ENCODE peak calls at places on chromosomes 3 and 15, in five cellular contexts. One of them, this sample, is unnamed.

GRCh38 chr3:23620044-23620443 is 185.7 kb upstream of the UBE2E1 start:
- DNase-seq in GM12865: no peak
- DNase-seq in occipital lobe: no peak
- DNase-seq in Caco-2: no peak
- DNase-seq in memory B cell: no peak
- DNase-seq in this sample: no peak

GRCh38 chr15:47719730-47720129 is 2.4 kb downstream of the SEMA6D start:
- DNase-seq in GM12865: no peak
- DNase-seq in occipital lobe: no peak
- DNase-seq in Caco-2: no peak
- DNase-seq in memory B cell: no peak
- DNase-seq in this sample: no peak

GRCh38 chr3:72997421-72997961 is 880 bp downstream of the PPP4R2 start:
- DNase-seq in GM12865: peak; percentile 66
- DNase-seq in occipital lobe: no peak
- DNase-seq in Caco-2: peak; percentile 59
- DNase-seq in memory B cell: peak; percentile 24
- DNase-seq in this sample: peak; percentile 64

GRCh38 chr15:55250392-55250791 is 39.2 kb downstream of the RAB27A start:
- DNase-seq in GM12865: no peak
- DNase-seq in occipital lobe: no peak
- DNase-seq in Caco-2: peak; percentile 51
- DNase-seq in memory B cell: no peak
- DNase-seq in this sample: no peak

GRCh38 chr3:176795897-176796296 is 401.4 kb downstream of the TBL1XR1 start:
- DNase-seq in GM12865: no peak
- DNase-seq in occipital lobe: no peak
- DNase-seq in Caco-2: no peak
- DNase-seq in memory B cell: no peak
- DNase-seq in this sample: no peak

GRCh38 chr3:69785769-69786311 is 46.6 kb downstream of the MITF start:
- DNase-seq in GM12865: no peak
- DNase-seq in occipital lobe: no peak
- DNase-seq in Caco-2: no peak
- DNase-seq in memory B cell: no peak
- DNase-seq in this sample: no peak

GRCh38 chr3:58835075-58835474 is 168.5 kb upstream of the FAM3D start:
- DNase-seq in GM12865: no peak
- DNase-seq in occipital lobe: no peak
- DNase-seq in Caco-2: no peak
- DNase-seq in memory B cell: no peak
- DNase-seq in this sample: no peak

GRCh38 chr15:77516076-77516475 is 95.4 kb downstream of the HMG20A start:
- DNase-seq in GM12865: no peak
- DNase-seq in occipital lobe: no peak
- DNase-seq in Caco-2: no peak
- DNase-seq in memory B cell: no peak
- DNase-seq in this sample: no peak

GRCh38 chr3:152403632-152404066 is 134.9 kb downstream of the MBNL1 start:
- DNase-seq in GM12865: no peak
- DNase-seq in occipital lobe: peak; percentile 25
- DNase-seq in Caco-2: no peak
- DNase-seq in memory B cell: no peak
- DNase-seq in this sample: no peak

GRCh38 chr3:59783468-59783988 is 733.7 kb upstream of the CFAP20DC start:
- DNase-seq in GM12865: peak; percentile 7
- DNase-seq in occipital lobe: no peak
- DNase-seq in Caco-2: no peak
- DNase-seq in memory B cell: no peak
- DNase-seq in this sample: peak; percentile 65

GRCh38 chr3:184808021-184808420 is 3.9 kb upstream of the VPS8 start:
- DNase-seq in GM12865: no peak
- DNase-seq in occipital lobe: no peak
- DNase-seq in Caco-2: no peak
- DNase-seq in memory B cell: no peak
- DNase-seq in this sample: no peak

GRCh38 chr3:159732172-159733111 is 256.2 kb upstream of the IL12A start:
- DNase-seq in GM12865: no peak
- DNase-seq in occipital lobe: no peak
- DNase-seq in Caco-2: peak; percentile 70
- DNase-seq in memory B cell: no peak
- DNase-seq in this sample: no peak

GRCh38 chr3:4980229-4981159 is 1.3 kb downstream of the BHLHE40 start:
- DNase-seq in GM12865: peak; percentile 91
- DNase-seq in occipital lobe: peak; percentile 75
- DNase-seq in Caco-2: peak; percentile 89
- DNase-seq in memory B cell: peak; percentile 96
- DNase-seq in this sample: peak; percentile 95

This sample was measured in activated CD8-positive, alpha-beta memory T cell treated with anti-CD3 and anti-CD28 coated beads, Interleukin-2, amount 10 ng/mL, durations not matched to agents 7 days and 5 days.